ENCODE peak calls at places on chromosomes 16 and 17, in five cellular contexts. U, K, Q, S and A are unnamed samples.

GRCh38 chr17:4780325-4781010 is 5.7 kb downstream of the VMO1 start:
- DNase-seq in S (no peak), Q (no peak), K (no peak), U (no peak), A (no peak)

GRCh38 chr17:57422574-57423164 is 166.3 kb downstream of the MSI2 start:
- DNase-seq in Q (peak), S (no peak), K (peak), U (peak), A (no peak)

GRCh38 chr16:20683812-20684211 is 13.7 kb downstream of the ACSM1 start:
- DNase-seq in Q (no peak), S (no peak), U (no peak), K (no peak), A (no peak)

GRCh38 chr16:69564845-69565610 is 738 bp upstream of the NFAT5 start:
- DNase-seq in K (no peak), S (no peak), Q (peak), U (no peak), A (no peak)

GRCh38 chr17:22203208-22203715 is 510.9 kb downstream of the KCNJ18 start:
- DNase-seq in U (no peak), S (no peak), K (no peak), Q (no peak), A (no peak)

GRCh38 chr16:12703935-12704334 is 99.8 kb downstream of the CPPED1 start:
- DNase-seq in Q (peak), U (no peak), S (no peak), K (no peak), A (no peak)

GRCh38 chr17:17518951-17519350 is 22.8 kb upstream of the RASD1 start:
- DNase-seq in Q (no peak), K (no peak), U (no peak), S (no peak), A (peak)

GRCh38 chr16:19165101-19165500 is 2.9 kb upstream of the SYT17 start:
- DNase-seq in U (no peak), Q (no peak), S (no peak), K (no peak), A (no peak)

GRCh38 chr17:18039535-18040286 is 503 bp downstream of the GID4 start:
- DNase-seq in K (no peak), U (peak), Q (peak), S (no peak), A (peak)

GRCh38 chr17:610285-610684 is 104.4 kb downstream of the VPS53 start:
- DNase-seq in S (no peak), Q (no peak), U (no peak), K (no peak), A (no peak)

GRCh38 chr17:8018436-8018835 is 16.0 kb downstream of the GUCY2D start:
- DNase-seq in K (no peak), Q (no peak), S (no peak), U (no peak), A (no peak)

GRCh38 chr17:59669411-59669810 is 37.8 kb downstream of the PTRH2 start:
- DNase-seq in Q (no peak), U (no peak), S (no peak), K (no peak), A (no peak)

GRCh38 chr16:53803998-53804397 is 100.0 kb downstream of the FTO start:
- DNase-seq in U (no peak), S (no peak), K (no peak), Q (no peak), A (no peak)

GRCh38 chr17:80826346-80826954 is 165.2 kb upstream of the CHMP6 start:
- DNase-seq in S (no peak), U (no peak), Q (no peak), K (no peak), A (peak)

GRCh38 chr17:6046431-6046830 is 23.7 kb upstream of the WSCD1 start:
- DNase-seq in S (no peak), K (no peak), U (no peak), Q (no peak), A (no peak)

GRCh38 chr17:63956296-63956920 is 16.3 kb downstream of the SCN4A start:
- DNase-seq in Q (peak), U (no peak), K (no peak), S (no peak), A (no peak)

GRCh38 chr16:12228607-12229499 is 252.3 kb downstream of the SNX29 start:
- DNase-seq in U (peak), S (no peak), K (peak), Q (peak), A (no peak)

GRCh38 chr16:85200471-85201278 is 88.4 kb upstream of the CIBAR2 start:
- DNase-seq in K (peak), U (peak), Q (no peak), S (no peak), A (peak)

GRCh38 chr17:13531701-13532100 is 70.0 kb downstream of the HS3ST3A1 start:
- DNase-seq in U (no peak), S (no peak), Q (no peak), K (no peak), A (no peak)

GRCh38 chr16:65905326-65905725 is 461.2 kb upstream of the CDH5 start:
- DNase-seq in U (no peak), K (no peak), S (no peak), Q (no peak), A (no peak)

GRCh38 chr17:82301916-82302497 is 15.4 kb downstream of the CD7 start:
- DNase-seq in Q (no peak), S (no peak), U (no peak), K (no peak), A (peak)

DNA sequence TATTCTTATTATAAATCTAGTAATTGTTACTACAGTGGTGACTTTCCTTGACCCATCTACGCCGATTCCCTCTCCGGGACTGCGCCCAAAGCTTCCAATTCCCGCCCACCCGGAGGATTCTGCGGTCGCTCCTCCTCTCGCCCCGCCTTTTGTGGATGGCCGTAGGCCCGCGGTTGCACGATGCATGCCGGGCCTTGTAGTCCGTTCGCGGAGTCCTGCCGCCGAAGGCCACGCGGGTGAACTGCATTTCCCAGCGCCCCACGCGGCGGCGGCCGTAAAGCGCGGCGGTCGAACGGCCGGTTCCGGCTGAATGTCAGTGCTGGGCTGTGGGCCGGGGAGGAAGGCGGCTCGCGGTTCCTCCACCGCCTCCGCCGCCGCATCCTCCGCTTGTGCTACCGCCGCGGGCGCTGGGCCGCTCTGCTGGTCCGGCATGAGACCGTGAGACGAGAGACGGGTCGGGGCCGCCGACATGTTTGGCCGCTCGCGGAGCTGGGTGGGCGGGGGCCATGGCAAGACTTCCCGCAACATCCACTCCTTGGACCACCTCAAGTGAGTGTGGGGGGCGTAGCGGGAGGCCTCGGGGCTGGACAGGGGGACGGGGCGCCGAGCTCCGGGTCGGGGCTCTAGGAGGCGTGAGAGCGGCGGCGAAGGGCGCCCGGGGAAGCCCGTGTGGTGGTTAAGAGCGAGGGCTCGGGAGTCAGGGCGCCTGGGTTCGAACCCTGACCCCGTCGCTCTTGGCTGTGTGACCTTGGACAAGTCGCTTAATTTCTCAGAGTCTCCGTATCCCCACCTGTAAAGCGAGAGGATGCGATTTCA is at the start of gene CLEC16A:
- DNase-seq in U (peak), K (peak), Q (peak), S (peak), A (peak)
- TF ChIP-seq CTCF in U (no peak), K (no peak), Q (no peak), S (no peak), A (peak)

GRCh38 chr16:80743273-80743672 is 61.1 kb downstream of the CDYL2 start:
- DNase-seq in U (no peak), S (no peak), K (no peak), Q (no peak), A (no peak)
- TF ChIP-seq CTCF in U (no peak), S (no peak), K (no peak), Q (no peak), A (no peak)

DNA sequence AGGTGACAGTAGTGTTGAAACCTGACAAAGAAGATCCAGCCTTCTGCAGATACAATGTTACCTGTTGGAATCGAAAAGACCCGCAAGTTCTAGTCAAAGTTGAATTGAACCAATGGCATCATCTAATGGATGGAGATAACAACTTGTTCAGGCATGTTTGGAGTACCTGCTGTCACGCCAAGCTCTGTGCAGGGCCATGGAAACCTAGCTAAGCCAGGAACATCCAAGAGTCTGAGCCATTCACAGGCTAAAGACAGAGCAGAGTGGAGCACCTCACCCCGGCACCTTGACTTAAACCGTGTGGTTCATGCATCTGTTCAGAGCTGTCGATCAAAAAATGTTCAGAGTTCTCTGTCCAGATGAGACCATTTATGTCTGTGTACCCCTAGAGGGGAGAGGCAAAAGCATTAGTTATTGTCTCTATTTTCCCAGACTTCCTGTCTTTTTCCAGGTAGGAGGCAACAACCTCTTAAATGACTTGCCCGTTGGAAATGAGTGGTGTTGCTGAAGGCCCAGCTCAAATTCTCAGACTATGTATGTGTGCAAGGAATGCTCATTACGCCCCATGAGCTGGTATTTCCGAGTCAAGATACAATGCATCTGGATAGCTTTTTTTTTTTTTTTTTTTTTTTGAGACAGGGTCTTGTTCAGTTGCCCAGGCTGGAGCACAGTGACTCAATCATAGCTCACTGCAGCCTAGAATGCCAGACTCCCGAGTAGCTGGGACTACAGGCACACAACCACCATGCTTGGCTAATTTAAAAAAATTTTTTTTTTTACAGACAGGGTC is 44.9 kb upstream of the XYLT1 start:
- DNase-seq in U (peak), Q (peak), S (no peak), K (no peak), A (no peak)
- TF ChIP-seq CTCF in U (no peak), Q (no peak), S (no peak), K (no peak), A (no peak)

DNA sequence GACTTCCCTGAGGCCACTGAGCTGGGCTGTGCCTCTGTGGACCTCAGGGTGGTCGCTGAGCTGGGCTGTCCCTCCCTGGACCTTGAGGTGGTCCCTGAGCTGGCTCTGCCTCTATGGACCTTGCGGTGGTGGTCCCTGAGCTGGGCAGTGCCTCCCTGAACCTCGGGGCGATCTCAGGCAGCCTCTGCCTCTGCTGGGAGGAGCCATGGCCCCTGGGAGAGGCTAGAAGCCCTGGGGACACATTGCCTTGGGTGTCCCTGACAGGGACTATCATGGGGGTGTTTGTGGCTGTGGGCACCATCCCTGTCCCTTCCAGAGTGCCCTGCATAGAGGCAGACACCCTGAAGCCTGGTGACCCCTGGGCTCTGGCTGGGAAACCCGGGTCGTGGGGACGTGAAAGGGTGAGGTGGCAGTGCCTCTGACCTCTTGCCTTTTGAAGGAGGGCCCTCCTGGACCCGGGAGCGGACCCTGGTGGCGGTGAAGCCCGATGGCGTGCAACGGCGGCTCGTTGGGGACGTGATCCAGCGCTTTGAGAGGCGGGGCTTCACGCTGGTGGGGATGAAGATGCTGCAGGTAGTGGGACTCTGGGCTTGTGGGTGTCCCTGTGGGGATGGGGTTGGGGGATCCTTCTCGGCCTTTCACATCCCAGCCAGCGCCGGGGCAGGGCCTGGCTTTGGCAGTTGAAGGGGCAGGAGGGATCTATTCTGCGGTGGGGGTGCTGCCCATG is 1.7 kb downstream of the NME4 start:
- DNase-seq in Q (no peak), U (no peak), K (no peak), S (no peak), A (no peak)
- TF ChIP-seq CTCF in Q (no peak), U (no peak), K (no peak), S (no peak), A (no peak)

GRCh38 chr17:28912281-28912937 is 9.5 kb upstream of the DHRS13 start:
- DNase-seq in K (no peak), U (no peak), S (no peak), Q (no peak), A (no peak)
- TF ChIP-seq CTCF in K (peak), U (no peak), S (peak), Q (peak), A (no peak)

DNA sequence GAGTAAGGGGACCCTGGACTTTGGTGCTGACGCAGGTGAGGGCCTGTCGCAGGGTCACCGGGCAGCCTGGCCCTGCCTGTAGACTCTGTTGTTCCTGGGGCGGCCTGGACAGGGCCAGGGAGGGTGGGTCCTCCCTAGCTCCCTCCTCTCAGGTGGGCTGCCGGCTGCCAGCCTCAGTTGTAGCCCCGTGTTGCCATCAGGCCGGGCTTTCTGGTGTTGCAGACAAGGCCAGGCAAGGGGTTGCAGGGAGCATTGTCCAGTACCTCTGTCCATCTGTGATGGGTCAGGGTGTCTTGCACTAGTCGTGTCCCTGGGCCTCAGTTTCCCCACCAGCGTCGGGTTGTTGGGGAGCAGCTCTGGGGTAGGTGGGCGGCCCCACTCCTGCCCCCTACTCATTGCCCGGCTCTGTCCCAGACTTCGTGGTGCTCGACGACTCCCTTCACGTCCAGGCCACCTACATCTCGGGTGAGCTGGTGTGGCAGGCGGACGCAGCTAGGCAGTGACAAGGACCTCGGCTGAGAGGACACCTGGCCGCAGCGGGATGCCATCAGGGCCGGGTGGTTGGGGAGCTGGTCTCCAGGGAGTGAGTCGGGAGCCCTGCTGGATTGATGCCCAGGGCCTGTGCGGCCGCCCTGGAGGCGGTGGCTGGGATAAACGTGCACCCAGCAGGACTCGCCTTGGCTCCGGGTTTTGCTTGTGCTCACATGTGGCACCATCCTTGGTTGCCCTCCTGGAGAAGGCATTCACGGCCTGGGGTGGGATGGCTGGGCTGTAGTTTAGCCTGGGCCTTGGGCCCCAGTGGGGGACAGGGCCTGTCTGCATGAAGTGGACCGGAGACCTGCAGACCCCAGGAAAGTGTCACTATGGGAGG is 1.9 kb downstream of the CEMP1 start:
- DNase-seq in K (no peak), U (no peak), Q (peak), S (peak), A (peak)
- TF ChIP-seq CTCF in K (peak), U (no peak), Q (peak), S (no peak), A (no peak)

DNA sequence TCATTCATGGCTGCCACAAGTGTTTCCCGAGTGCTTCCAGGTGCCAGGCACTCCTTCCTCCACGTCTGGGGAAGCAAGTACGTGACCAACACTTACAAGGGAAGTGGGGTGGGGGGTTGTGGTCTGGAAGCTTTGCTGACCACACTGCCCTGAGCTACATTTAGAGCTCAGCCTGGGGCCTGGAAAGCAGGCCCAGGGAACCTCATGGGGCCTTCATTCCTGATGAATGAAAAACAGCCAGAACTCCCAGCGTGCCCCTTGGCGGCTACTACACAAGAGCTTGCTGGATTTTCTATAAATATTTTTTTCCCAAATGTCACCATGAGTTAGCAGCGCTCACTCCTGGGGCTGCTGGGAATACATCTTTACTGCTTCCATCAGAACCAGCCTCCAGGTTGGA is 73.3 kb downstream of the ABCC12 start:
- DNase-seq in S (no peak), Q (no peak), U (no peak), K (no peak), A (no peak)
- TF ChIP-seq CTCF in S (no peak), Q (no peak), U (no peak), K (no peak), A (no peak)

GRCh38 chr17:41490620-41491019 is 910 bp upstream of the KRT36 start:
- DNase-seq in K (no peak), Q (no peak), U (no peak), S (no peak), A (no peak)

GRCh38 chr17:41492351-41492750 is 2.6 kb upstream of the KRT36 start:
- DNase-seq in Q (peak), K (no peak), U (no peak), S (no peak), A (no peak)

GRCh38 chr17:41490022-41490421 is 312 bp upstream of the KRT36 start:
- DNase-seq in Q (no peak), K (no peak), S (no peak), U (no peak), A (no peak)

GRCh38 chr17:41492771-41493170 is 3.1 kb upstream of the KRT36 start:
- DNase-seq in Q (peak), S (no peak), K (no peak), U (no peak), A (no peak)

DNA sequence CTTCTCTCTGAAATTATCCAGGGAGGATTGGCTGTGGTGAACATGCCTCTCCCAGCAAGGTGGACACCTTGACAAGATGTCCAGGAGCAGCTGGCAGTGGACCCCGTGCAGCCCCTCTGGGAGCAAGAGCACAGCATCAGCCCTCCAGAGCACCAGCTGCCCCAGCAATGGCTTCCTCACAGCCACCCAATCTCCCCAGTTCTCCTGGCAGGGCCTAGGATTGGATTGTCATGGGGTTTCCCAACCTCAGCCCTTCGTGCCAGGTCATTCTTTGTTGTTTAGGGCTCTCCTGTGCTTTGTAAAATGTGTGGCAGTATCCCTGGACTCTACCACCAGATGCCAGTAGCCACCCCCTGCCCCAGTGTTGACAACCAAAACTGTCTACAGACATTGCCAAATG is 1.8 kb upstream of the KRT36 start:
- DNase-seq in U (no peak), S (no peak), Q (no peak), K (no peak), A (no peak)
- TF ChIP-seq CTCF in U (no peak), S (no peak), Q (no peak), K (no peak), A (no peak)

DNA sequence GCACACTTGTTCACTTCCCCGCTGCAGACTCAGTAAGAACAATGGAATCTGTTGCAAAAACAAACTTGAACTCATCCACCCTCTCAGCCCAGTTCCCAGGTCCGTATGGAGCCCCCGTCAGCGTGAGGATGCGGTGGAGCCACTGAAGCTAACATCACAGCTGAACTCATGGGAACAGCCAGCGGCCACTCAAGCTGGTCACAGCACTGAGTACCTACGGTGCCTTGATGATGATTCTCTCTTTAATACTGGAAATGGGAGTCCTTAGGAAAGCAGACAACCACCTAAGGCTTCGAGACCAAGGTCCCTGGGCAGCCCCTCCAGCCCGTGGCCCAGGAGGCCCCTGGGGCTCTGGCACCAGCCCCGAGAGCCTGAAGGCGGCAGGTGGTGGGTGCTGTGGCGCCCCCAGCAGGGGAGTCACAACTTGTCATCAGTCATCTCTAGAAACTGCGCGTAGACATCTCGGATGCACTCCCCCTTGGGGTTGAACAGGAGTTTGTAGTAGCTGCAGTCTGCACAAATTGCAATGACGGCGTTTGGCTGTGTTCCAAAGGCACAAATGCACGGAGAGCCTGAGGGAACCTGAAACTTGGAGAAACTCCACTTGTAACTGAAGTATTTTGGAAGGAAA is 31.0 kb upstream of the RHOT1 start:
- DNase-seq in K (no peak), Q (peak), U (no peak), S (no peak), A (peak)
- TF ChIP-seq CTCF in K (peak), Q (no peak), U (peak), S (peak), A (no peak)

GRCh38 chr17:66310528-66311148 is 8.2 kb downstream of the PRKCA start:
- DNase-seq in Q (no peak), K (no peak), S (no peak), U (no peak), A (no peak)
- TF ChIP-seq CTCF in Q (no peak), K (peak), S (no peak), U (no peak), A (no peak)